ENCODE peak calls at places on chromosome 15, in five cellular contexts. One of them, this sample, is unnamed.

GRCh38 chr15:27353837-27354236 is 382.9 kb downstream of the GABRG3 start:
- DNase-seq in hippocampal formation: no peak
- DNase-seq in NCI-H345: peak
- DNase-seq in activated T-cell treated with anti-CD3 and anti-CD28 coated beads for 1 hour: no peak
- DNase-seq in esophagus squamous epithelium: no peak
- DNase-seq in this sample: no peak

GRCh38 chr15:31317033-31317979 is 9.3 kb upstream of the KLF13 start:
- DNase-seq in hippocampal formation: no peak
- DNase-seq in activated T-cell treated with anti-CD3 and anti-CD28 coated beads for 1 hour: no peak
- DNase-seq in esophagus squamous epithelium: no peak
- DNase-seq in NCI-H345: no peak
- DNase-seq in this sample: no peak

GRCh38 chr15:78752492-78753358 is 58.5 kb downstream of the ADAMTS7 start:
- DNase-seq in hippocampal formation: no peak
- DNase-seq in activated T-cell treated with anti-CD3 and anti-CD28 coated beads for 1 hour: no peak
- DNase-seq in NCI-H345: no peak
- DNase-seq in esophagus squamous epithelium: no peak
- DNase-seq in this sample: no peak

GRCh38 chr15:78841891-78842290 is 30.6 kb upstream of the ADAMTS7 start:
- DNase-seq in esophagus squamous epithelium: no peak
- DNase-seq in hippocampal formation: no peak
- DNase-seq in activated T-cell treated with anti-CD3 and anti-CD28 coated beads for 1 hour: no peak
- DNase-seq in NCI-H345: no peak
- DNase-seq in this sample: no peak

GRCh38 chr15:100731259-100732156 is 129.1 kb downstream of the ASB7 start:
- DNase-seq in activated T-cell treated with anti-CD3 and anti-CD28 coated beads for 1 hour: no peak
- DNase-seq in hippocampal formation: no peak
- DNase-seq in NCI-H345: no peak
- DNase-seq in esophagus squamous epithelium: no peak
- DNase-seq in this sample: no peak

GRCh38 chr15:85276921-85277320 is 103.5 kb upstream of the AKAP13 start:
- DNase-seq in NCI-H345: no peak
- DNase-seq in hippocampal formation: no peak
- DNase-seq in activated T-cell treated with anti-CD3 and anti-CD28 coated beads for 1 hour: no peak
- DNase-seq in esophagus squamous epithelium: no peak
- DNase-seq in this sample: no peak

GRCh38 chr15:78225783-78226541 is 8.4 kb downstream of the ACSBG1 start:
- DNase-seq in activated T-cell treated with anti-CD3 and anti-CD28 coated beads for 1 hour: no peak
- DNase-seq in hippocampal formation: no peak
- DNase-seq in esophagus squamous epithelium: no peak
- DNase-seq in NCI-H345: no peak
- DNase-seq in this sample: no peak

GRCh38 chr15:90871716-90872480 is 3.5 kb downstream of the FURIN start:
- DNase-seq in esophagus squamous epithelium: no peak
- DNase-seq in hippocampal formation: no peak
- DNase-seq in activated T-cell treated with anti-CD3 and anti-CD28 coated beads for 1 hour: no peak
- DNase-seq in NCI-H345: no peak
- DNase-seq in this sample: peak

GRCh38 chr15:35444557-35445204 is 101.3 kb downstream of the DPH6 start:
- DNase-seq in hippocampal formation: no peak
- DNase-seq in activated T-cell treated with anti-CD3 and anti-CD28 coated beads for 1 hour: no peak
- DNase-seq in NCI-H345: peak
- DNase-seq in esophagus squamous epithelium: no peak
- DNase-seq in this sample: peak

GRCh38 chr15:90174140-90174891 is 26.8 kb upstream of the SEMA4B start:
- DNase-seq in NCI-H345: peak
- DNase-seq in esophagus squamous epithelium: no peak
- DNase-seq in hippocampal formation: peak
- DNase-seq in activated T-cell treated with anti-CD3 and anti-CD28 coated beads for 1 hour: no peak
- DNase-seq in this sample: peak

GRCh38 chr15:40875996-40876740 is 2.1 kb upstream of the RHOV start:
- DNase-seq in NCI-H345: no peak
- DNase-seq in hippocampal formation: no peak
- DNase-seq in activated T-cell treated with anti-CD3 and anti-CD28 coated beads for 1 hour: no peak
- DNase-seq in esophagus squamous epithelium: no peak
- DNase-seq in this sample: no peak

This sample was measured in lung microvascular endothelial cell.